ENCODE peak calls at places on chromosomes 7 and 10, in seven cellular contexts. O, B, S, R, G, P and M are unnamed samples.

GRCh38 chr7:79091661-79092060 is 361.8 kb downstream of the MAGI2 start:
- DNase-seq in O (no peak), B (no peak), S (no peak), R (no peak), G (no peak), P (no peak), M (no peak)

GRCh38 chr7:127504715-127505114 is 80.7 kb downstream of the GCC1 start:
- DNase-seq in O (no peak), B (no peak), S (no peak), R (peak), G (peak), P (peak), M (peak)

GRCh38 chr7:1755783-1756626 is 85.9 kb downstream of the ELFN1 start:
- DNase-seq in O (no peak), B (no peak), S (no peak), R (no peak), G (no peak), P (no peak), M (no peak)

GRCh38 chr10:43854042-43854441 is 205.4 kb upstream of the ZNF32 start:
- DNase-seq in O (no peak), B (no peak), S (peak), R (no peak), G (no peak), P (no peak), M (no peak)

GRCh38 chr10:110784198-110784597 is 87.5 kb upstream of the PDCD4 start:
- DNase-seq in O (no peak), B (no peak), S (no peak), R (no peak), G (no peak), P (no peak), M (no peak)

GRCh38 chr7:78770422-78771410 is 682.8 kb downstream of the MAGI2 start:
- DNase-seq in O (no peak), B (no peak), S (no peak), R (no peak), G (no peak), P (no peak), M (no peak)

GRCh38 chr7:16891338-16891737 is 9.6 kb upstream of the AGR3 start:
- DNase-seq in O (no peak), B (no peak), S (peak), R (peak), G (no peak), P (no peak), M (peak)

GRCh38 chr7:128221929-128222403 is 19.1 kb upstream of the LEP start:
- DNase-seq in O (no peak), B (no peak), S (no peak), R (no peak), G (no peak), P (no peak), M (no peak)

GRCh38 chr10:6987536-6987945 is 407.5 kb upstream of the PRKCQ start:
- DNase-seq in O (no peak), B (no peak), S (no peak), R (no peak), G (peak), P (no peak), M (no peak)

GRCh38 chr7:24721378-24722030 is 35.8 kb downstream of the GSDME start:
- DNase-seq in O (no peak), B (no peak), S (no peak), R (no peak), G (no peak), P (no peak), M (no peak)

GRCh38 chr7:24724451-24725190 is 32.6 kb downstream of the GSDME start:
- DNase-seq in O (no peak), B (no peak), S (no peak), R (no peak), G (no peak), P (no peak), M (no peak)

GRCh38 chr7:24720283-24720682 is 37.0 kb downstream of the GSDME start:
- DNase-seq in O (no peak), B (no peak), S (no peak), R (no peak), G (no peak), P (no peak), M (peak)

GRCh38 chr7:24723178-24723530 is 34.1 kb downstream of the GSDME start:
- DNase-seq in O (no peak), B (no peak), S (no peak), R (no peak), G (no peak), P (no peak), M (no peak)

DNA sequence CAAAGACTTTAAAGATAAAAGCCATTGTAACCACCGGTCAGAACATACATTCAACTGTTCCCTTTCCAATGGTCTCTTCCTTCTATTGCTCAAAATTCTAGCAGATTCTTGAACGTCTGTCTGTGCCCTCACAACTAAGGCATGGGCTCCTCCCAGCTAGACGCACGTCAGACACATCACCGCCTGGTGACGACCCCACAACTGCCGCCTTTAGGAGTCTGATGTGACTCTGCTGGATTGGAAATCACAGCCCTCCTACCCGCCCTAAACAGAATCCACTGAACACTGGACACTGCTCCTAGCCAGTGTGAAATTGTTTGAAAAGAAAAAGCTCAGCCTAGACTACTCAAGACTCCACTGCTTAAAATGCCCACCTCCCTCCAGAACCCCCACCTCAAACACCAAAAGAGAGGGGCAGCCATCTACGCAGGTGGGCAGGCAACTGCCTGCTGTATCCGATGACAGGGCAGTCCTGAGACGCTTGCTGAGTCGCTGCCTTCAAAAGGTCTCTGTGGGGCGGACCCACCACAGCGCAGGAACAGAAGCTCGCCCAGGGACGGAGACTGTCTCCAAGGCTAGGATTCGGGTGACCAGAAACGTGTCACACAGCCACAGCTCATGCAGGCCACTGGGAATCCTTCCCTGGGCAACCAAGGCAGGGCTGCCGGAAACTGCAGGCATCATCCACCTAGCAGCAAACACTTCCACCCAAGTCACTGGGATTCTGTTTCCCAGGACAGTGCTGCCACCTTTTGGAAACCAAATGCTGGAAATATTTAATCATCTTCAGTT is 34.7 kb downstream of the GSDME start:
- DNase-seq in O (no peak), B (no peak), S (no peak), R (no peak), G (no peak), P (no peak), M (no peak)
- TF ChIP-seq CTCF in O (peak), B (peak), S (no peak), R (peak), G (peak), P (peak), M (peak)

DNA sequence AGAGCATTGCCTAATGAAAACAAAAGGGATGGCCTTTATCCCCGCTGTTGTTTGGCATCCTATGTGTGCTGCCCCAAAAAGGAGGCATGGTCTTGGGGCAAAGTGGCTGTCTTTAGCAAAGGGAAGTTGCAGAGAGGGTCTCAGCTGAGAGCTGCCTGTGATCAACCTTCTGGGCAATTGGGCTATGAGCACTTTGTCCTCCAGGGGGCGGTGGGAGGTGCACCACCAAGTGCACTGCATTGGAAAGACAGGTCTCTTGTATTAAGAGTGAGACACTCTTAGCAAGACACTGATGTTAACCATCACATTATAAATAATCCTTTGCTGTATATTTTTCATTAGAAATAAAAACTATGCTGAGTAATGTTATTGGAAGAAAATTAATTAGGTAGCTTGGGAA is 314.8 kb downstream of the POM121L12 start:
- DNase-seq in O (no peak), B (no peak), S (no peak), R (no peak), G (peak), P (no peak), M (peak)
- TF ChIP-seq CTCF in O (peak), B (peak), S (no peak), R (peak), G (peak), P (peak), M (peak)

GRCh38 chr7:97337849-97338248 is 220.4 kb downstream of the SDHAF3 start:
- DNase-seq in O (no peak), B (no peak), S (no peak), R (no peak), G (no peak), P (no peak), M (no peak)
- TF ChIP-seq CTCF in O (no peak), B (no peak), S (no peak), R (no peak), G (no peak), P (no peak), M (no peak)

DNA sequence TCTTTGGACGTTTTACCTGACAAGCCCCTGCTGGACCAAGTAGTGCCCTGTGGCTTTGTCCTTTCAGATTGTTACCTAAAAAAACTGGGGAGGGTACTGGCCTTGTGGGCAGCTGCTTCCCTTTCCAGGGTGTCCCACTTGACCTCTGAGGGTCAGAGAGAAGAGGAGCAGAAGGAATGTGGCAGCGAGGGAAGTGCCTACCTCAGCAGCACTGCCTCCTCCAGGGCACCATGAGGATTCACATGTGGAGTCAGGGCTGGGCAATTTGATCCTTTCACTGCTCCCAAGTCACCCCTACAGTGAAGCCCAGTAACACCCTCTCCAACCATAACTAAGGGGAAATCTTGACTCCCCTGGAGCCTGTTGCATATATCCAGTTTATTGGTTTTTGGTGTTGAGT is 64.6 kb downstream of the ITGB1 start:
- DNase-seq in O (no peak), B (no peak), S (no peak), R (no peak), G (no peak), P (no peak), M (no peak)
- TF ChIP-seq CTCF in O (no peak), B (peak), S (no peak), R (no peak), G (no peak), P (no peak), M (no peak)